ENCODE peak calls at places on chromosomes 16 and 17, in seven cellular contexts. E is HepG2, Q is fibroblast of lung, W is hepatocyte, K is GM23248, R is PC-3, X is K562. Y is an unnamed sample.

GRCh38 chr16:66170989-66171388 is 195.5 kb upstream of the CDH5 start:
- DNase-seq in K (no peak), Q (no peak), W (no peak), E (no peak), R (no peak), X (no peak), Y (no peak)

GRCh38 chr16:3643095-3643730 is 11.3 kb upstream of the DNASE1 start:
- DNase-seq in K (no peak), Q (no peak), R (no peak), W (peak), E (no peak), X (peak), Y (no peak)

GRCh38 chr16:65770752-65771151 is 595.7 kb upstream of the CDH5 start:
- DNase-seq in Q (no peak), X (no peak), E (no peak), R (no peak), W (no peak), K (no peak), Y (no peak)

GRCh38 chr17:58352843-58353719 is 1.1 kb upstream of the SUPT4H1 start:
- DNase-seq in X (no peak), E (no peak), R (peak), W (peak), Q (peak), K (peak), Y (peak)

GRCh38 chr17:61314368-61315078 is 85.1 kb upstream of the TBX2 start:
- DNase-seq in X (no peak), R (no peak), E (no peak), W (peak), K (peak), Q (peak), Y (no peak)

GRCh38 chr17:53950207-53950857 is 127.6 kb downstream of the KIF2B start:
- DNase-seq in X (no peak), R (no peak), K (no peak), E (peak), Q (no peak), W (peak), Y (peak)

GRCh38 chr16:11916524-11917285 is 949 bp upstream of the GSPT1 start:
- DNase-seq in K (peak), Q (peak), R (peak), E (peak), X (peak), W (peak), Y (no peak)

GRCh38 chr16:48367443-48368049 is 17.7 kb downstream of the SIAH1 start:
- DNase-seq in W (no peak), Q (peak), E (no peak), R (peak), X (no peak), K (peak), Y (no peak)

GRCh38 chr16:31134625-31135534 is 647 bp downstream of the PRSS8 start:
- DNase-seq in K (peak), R (peak), E (no peak), X (no peak), Q (no peak), W (peak), Y (no peak)

GRCh38 chr16:65305588-65305987 is 183.7 kb upstream of the CDH11 start:
- DNase-seq in K (no peak), W (no peak), X (no peak), R (no peak), Q (peak), E (no peak), Y (no peak)

GRCh38 chr16:48384305-48384981 is 770 bp downstream of the SIAH1 start:
- DNase-seq in Q (peak), X (peak), R (peak), K (peak), W (peak), E (peak), Y (peak)

GRCh38 chr17:17710728-17711541 is 29.7 kb downstream of the RAI1 start:
- DNase-seq in K (peak), X (peak), E (peak), W (peak), R (peak), Q (peak), Y (no peak)

GRCh38 chr16:88846088-88846487 is 10.7 kb downstream of the GALNS start:
- DNase-seq in E (no peak), R (no peak), X (peak), W (no peak), K (peak), Q (peak), Y (no peak)

GRCh38 chr17:39243155-39243554 is 17.4 kb upstream of the STAC2 start:
- DNase-seq in K (no peak), Q (no peak), E (no peak), W (no peak), R (no peak), X (no peak), Y (no peak)

GRCh38 chr17:10776372-10776771 is 27.5 kb downstream of the TMEM238L start:
- DNase-seq in Q (no peak), R (no peak), E (no peak), K (no peak), X (no peak), W (no peak), Y (no peak)

GRCh38 chr16:70267516-70267915 is 15.8 kb upstream of the EXOSC6 start:
- DNase-seq in X (peak), E (peak), Q (peak), R (peak), K (peak), W (peak), Y (no peak)

GRCh38 chr16:24156777-24157176 is 99.4 kb upstream of the CACNG3 start:
- DNase-seq in W (no peak), X (no peak), R (no peak), E (no peak), Q (peak), K (peak), Y (no peak)

GRCh38 chr17:63446218-63446980 is at the start of gene CYB561:
- DNase-seq in W (peak), R (peak), X (peak), K (peak), E (no peak), Q (peak), Y (peak)

GRCh38 chr16:26838931-26839330 is 227.8 kb upstream of the C16orf82 start:
- DNase-seq in K (no peak), W (no peak), X (no peak), Q (no peak), R (no peak), E (no peak), Y (no peak)

GRCh38 chr17:10556301-10557005 is 7.0 kb upstream of the MYH2 start:
- DNase-seq in K (peak), Q (no peak), E (no peak), X (no peak), W (no peak), R (no peak), Y (no peak)

GRCh38 chr16:3235856-3236669 is 1.1 kb upstream of the ZNF200 start:
- DNase-seq in E (no peak), Q (no peak), W (peak), K (peak), X (peak), R (peak), Y (no peak)

GRCh38 chr16:81556715-81557284 is 112.2 kb downstream of the CMIP start:
- DNase-seq in Q (no peak), X (no peak), K (no peak), E (no peak), W (no peak), R (no peak), Y (no peak)

GRCh38 chr16:54846761-54847160 is 83.9 kb upstream of the IRX5 start:
- DNase-seq in E (no peak), K (no peak), X (no peak), W (peak), Q (peak), R (peak), Y (peak)

GRCh38 chr17:4433515-4434031 is at the start of gene SPNS3:
- DNase-seq in Q (no peak), X (no peak), K (no peak), W (no peak), R (no peak), E (no peak), Y (peak)

GRCh38 chr17:67293251-67294203 is 48.5 kb upstream of the HELZ start:
- DNase-seq in W (peak), X (peak), Q (peak), E (peak), K (peak), R (peak), Y (peak)

GRCh38 chr17:74601944-74602572 is 10.0 kb upstream of the CD300LD start:
- DNase-seq in K (peak), X (peak), R (peak), E (peak), Q (peak), W (peak), Y (peak)

GRCh38 chr17:4594406-4595349 is 10.3 kb downstream of the SMTNL2 start:
- DNase-seq in X (peak), K (no peak), E (no peak), W (no peak), R (no peak), Q (no peak), Y (peak)

GRCh38 chr17:54111576-54111975 is 288.8 kb downstream of the KIF2B start:
- DNase-seq in W (no peak), K (no peak), E (no peak), X (no peak), Q (no peak), R (no peak), Y (no peak)

GRCh38 chr17:35373532-35373983 is at the start of gene SLFN11:
- DNase-seq in E (no peak), W (peak), R (peak), K (peak), X (peak), Q (peak), Y (peak)

GRCh38 chr17:35372846-35373531 is 432 bp downstream of the SLFN11 start:
- DNase-seq in X (peak), Q (no peak), W (peak), R (peak), E (no peak), K (peak), Y (peak)

GRCh38 chr17:35376245-35376644 is 2.8 kb upstream of the SLFN11 start:
- DNase-seq in K (peak), X (no peak), E (no peak), W (no peak), Q (no peak), R (peak), Y (no peak)

GRCh38 chr17:35374766-35375344 is 1.4 kb upstream of the SLFN11 start:
- DNase-seq in X (no peak), R (no peak), K (no peak), E (no peak), Q (no peak), W (no peak), Y (no peak)

GRCh38 chr17:35373984-35374765 is 754 bp upstream of the SLFN11 start:
- DNase-seq in Q (peak), K (peak), R (peak), X (no peak), E (no peak), W (peak), Y (peak)
- TF ChIP-seq EZH2 in Q (no peak), K (no peak), R (no peak), X (no peak), E (no peak), W (peak), Y (no peak)

GRCh38 chr17:32265192-32265895 is at the start of gene RHBDL3:
- DNase-seq in R (no peak), E (no peak), X (peak), W (no peak), K (peak), Q (no peak), Y (peak)

GRCh38 chr17:32265896-32266388 is 310 bp downstream of the RHBDL3 start:
- DNase-seq in R (no peak), Q (no peak), X (no peak), W (no peak), E (no peak), K (no peak), Y (no peak)

GRCh38 chr17:32264823-32265191 is 825 bp upstream of the RHBDL3 start:
- DNase-seq in R (no peak), E (no peak), K (no peak), W (no peak), X (no peak), Q (no peak), Y (no peak)

GRCh38 chr17:32261937-32262510 is 3.6 kb upstream of the RHBDL3 start:
- DNase-seq in Q (no peak), R (no peak), X (no peak), K (no peak), W (no peak), E (no peak), Y (no peak)

GRCh38 chr17:32264140-32264799 is 1.4 kb upstream of the RHBDL3 start:
- DNase-seq in R (no peak), W (no peak), E (no peak), X (no peak), Q (no peak), K (peak), Y (no peak)
- TF ChIP-seq EZH2 in R (no peak), W (no peak), E (no peak), X (no peak), Q (no peak), K (no peak), Y (no peak)

GRCh38 chr16:73124097-73124652 is 76.2 kb upstream of the ZFHX3 start:
- DNase-seq in E (no peak), W (no peak), R (no peak), K (peak), Q (peak), X (no peak), Y (no peak)
- TF ChIP-seq EZH2 in E (no peak), W (no peak), R (no peak), K (no peak), Q (no peak), X (no peak), Y (no peak)

GRCh38 chr17:82332669-82333278 is 792 bp downstream of the SECTM1 start:
- DNase-seq in E (no peak), X (peak), R (peak), K (peak), W (peak), Q (peak), Y (peak)
- TF ChIP-seq EZH2 in E (no peak), X (no peak), R (no peak), K (no peak), W (no peak), Q (no peak), Y (no peak)

DNA sequence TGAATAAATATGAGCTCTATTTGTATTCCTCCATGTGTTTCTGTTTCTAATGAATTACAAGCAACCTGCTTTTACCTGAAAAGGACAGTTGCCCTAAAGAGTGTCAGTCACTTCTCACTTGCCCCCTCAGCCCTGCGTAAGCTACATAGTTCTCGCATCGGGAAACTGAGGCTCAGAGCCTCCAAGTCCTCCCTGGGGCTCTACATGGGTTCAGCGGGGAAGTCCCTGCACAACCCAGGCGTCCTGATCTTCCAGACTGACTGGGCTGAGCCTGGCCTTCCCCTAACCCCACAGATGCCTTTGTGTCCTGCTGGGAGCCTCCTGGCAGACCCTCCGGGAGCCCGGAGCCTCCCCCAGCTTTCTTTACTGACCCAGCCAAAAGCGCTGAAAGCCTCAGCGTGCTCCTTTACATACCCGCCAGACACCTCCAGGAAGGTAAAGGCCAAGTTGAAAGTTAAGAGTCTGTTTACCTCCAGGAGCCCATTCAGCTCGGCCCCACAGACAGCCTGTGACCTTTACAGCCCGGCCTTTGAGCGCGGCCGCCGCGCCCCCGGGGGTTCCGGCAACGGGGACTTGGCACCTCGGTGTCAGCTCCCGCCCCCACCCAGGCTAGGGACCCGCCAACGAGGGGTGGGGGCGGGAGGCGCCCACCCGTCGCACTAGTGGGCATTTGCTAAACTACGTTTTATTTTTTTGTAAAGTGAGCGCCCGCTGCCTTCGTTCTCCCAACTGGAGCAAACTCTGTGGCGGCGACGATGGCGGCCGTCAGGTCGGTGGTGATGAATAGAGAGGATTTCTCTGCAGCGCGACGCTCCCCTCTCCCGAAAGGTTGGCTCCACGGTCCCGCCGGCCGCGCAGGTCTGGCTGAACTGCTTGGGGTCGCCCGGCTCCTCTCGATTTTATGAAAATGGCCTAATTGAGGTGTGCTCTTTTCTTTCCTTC is 4.4 kb upstream of the HOXB13 start:
- DNase-seq in Q (no peak), W (no peak), X (no peak), K (no peak), E (no peak), R (peak), Y (no peak)
- TF ChIP-seq EZH2 in Q (peak), W (peak), X (no peak), K (no peak), E (no peak), R (no peak), Y (peak)

GRCh38 chr17:42780816-42781638 is 617 bp downstream of the WNK4 start:
- DNase-seq in K (peak), X (no peak), W (no peak), Q (no peak), E (no peak), R (no peak), Y (no peak)
- TF ChIP-seq EZH2 in K (no peak), X (no peak), W (no peak), Q (no peak), E (no peak), R (no peak), Y (no peak)

GRCh38 chr16:694187-694862 is 4.1 kb upstream of the WDR24 start:
- DNase-seq in K (no peak), X (peak), E (no peak), W (no peak), R (no peak), Q (no peak), Y (no peak)
- TF ChIP-seq EZH2 in K (peak), X (no peak), E (no peak), W (peak), R (no peak), Q (peak), Y (no peak)

DNA sequence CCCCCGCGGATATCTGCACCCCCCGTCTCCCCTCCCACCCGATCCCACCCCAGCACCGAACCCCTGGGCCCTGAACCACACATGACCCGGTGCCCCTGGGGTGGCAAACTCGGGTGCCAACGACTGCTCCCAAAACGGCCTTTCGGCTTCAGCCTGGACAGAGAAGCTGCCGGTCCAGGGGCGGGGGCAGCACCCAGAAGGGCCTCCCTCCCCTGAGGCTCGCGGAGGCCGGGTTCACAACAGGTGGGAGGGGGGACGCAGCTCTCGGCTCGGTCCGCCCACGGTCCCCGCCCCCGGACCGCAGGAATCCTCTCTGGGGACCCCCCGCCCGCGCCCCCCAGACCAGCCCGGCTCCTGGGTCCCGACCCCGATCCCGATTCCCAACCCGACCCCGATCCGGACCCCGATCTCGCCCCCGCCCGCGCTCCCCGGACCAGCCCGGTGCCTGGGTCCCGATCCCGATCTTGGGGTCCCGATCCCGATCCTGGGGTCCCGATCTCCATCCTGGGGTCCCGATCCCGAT is 608 bp downstream of the ABR start:
- DNase-seq in Q (no peak), R (no peak), E (no peak), K (peak), X (no peak), W (peak), Y (no peak)
- TF ChIP-seq EZH2 in Q (no peak), R (no peak), E (no peak), K (no peak), X (no peak), W (no peak), Y (no peak)

GRCh38 chr17:79799538-79800324 is 2.9 kb upstream of the CBX8 start:
- DNase-seq in R (no peak), X (no peak), Q (no peak), W (no peak), K (peak), E (no peak), Y (no peak)
- TF ChIP-seq EZH2 in R (peak), X (no peak), Q (peak), W (peak), K (peak), E (peak), Y (peak)

DNA sequence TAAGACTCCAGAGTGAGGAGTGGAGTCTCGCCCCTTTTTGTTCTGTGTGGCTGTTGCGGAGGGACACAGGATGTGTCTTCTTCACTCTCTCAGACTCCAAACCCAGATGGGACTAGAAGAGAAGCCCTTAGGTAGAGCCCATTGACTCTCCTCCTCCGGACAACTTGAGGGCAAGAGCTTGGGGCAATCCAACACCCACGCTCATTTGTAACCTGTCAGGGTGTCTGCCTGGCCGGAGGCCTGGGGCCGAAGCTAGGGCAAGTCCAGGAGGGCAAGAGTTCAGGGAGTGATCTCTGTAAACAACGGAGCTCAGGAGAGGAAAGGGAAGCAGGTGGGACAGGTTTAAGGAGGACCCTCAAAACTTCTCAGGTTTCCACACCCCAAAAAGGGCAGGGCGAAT is 1.4 kb upstream of the HOXB1 start:
- DNase-seq in K (no peak), X (no peak), W (no peak), Q (no peak), R (no peak), E (no peak), Y (no peak)
- TF ChIP-seq EZH2 in K (no peak), X (no peak), W (no peak), Q (no peak), R (no peak), E (no peak), Y (no peak)